ENCODE peak calls at places on chromosomes 7 and 10, in six cellular contexts. W, Q, R, S, Z and M are unnamed samples.

GRCh38 chr7:108016841-108017775 is 14.1 kb upstream of the LAMB1 start:
- DNase-seq in W (no peak), Q (no peak), R (no peak), S (no peak), Z (no peak), M (peak)

GRCh38 chr7:90816511-90817142 is 220.5 kb downstream of the CDK14 start:
- DNase-seq in W (peak), Q (no peak), R (no peak), S (no peak), Z (no peak), M (peak)

GRCh38 chr10:108275895-108276685 is 1111.6 kb upstream of the SORCS1 start:
- DNase-seq in W (no peak), Q (no peak), R (no peak), S (no peak), Z (no peak), M (no peak)

GRCh38 chr7:30448461-30449189 is 30.0 kb downstream of the NOD1 start:
- DNase-seq in W (no peak), Q (no peak), R (no peak), S (no peak), Z (no peak), M (no peak)

GRCh38 chr10:17115683-17116082 is 13.9 kb downstream of the CUBN start:
- DNase-seq in W (no peak), Q (no peak), R (no peak), S (no peak), Z (no peak), M (peak)

GRCh38 chr10:97412891-97413304 is 11.8 kb upstream of the RRP12 start:
- DNase-seq in W (peak), Q (no peak), R (no peak), S (no peak), Z (no peak), M (no peak)

GRCh38 chr7:96388620-96389383 is 66.9 kb upstream of the SLC25A13 start:
- DNase-seq in W (peak), Q (no peak), R (no peak), S (no peak), Z (no peak), M (peak)

GRCh38 chr7:10677211-10677610 is 296.5 kb upstream of the PHF14 start:
- DNase-seq in W (no peak), Q (no peak), R (no peak), S (no peak), Z (no peak), M (no peak)

GRCh38 chr10:4809156-4809555 is 16.9 kb upstream of the AKR1E2 start:
- DNase-seq in W (no peak), Q (no peak), R (no peak), S (no peak), Z (no peak), M (no peak)

GRCh38 chr10:2362331-2362730 is 625.0 kb upstream of the ADARB2 start:
- DNase-seq in W (no peak), Q (no peak), R (no peak), S (no peak), Z (no peak), M (no peak)

GRCh38 chr7:96547371-96547811 is 162.3 kb downstream of the SEM1 start:
- DNase-seq in W (peak), Q (no peak), R (no peak), S (no peak), Z (no peak), M (no peak)

GRCh38 chr7:150955519-150956394 is 22.4 kb downstream of the KCNH2 start:
- DNase-seq in W (peak), Q (peak), R (no peak), S (no peak), Z (no peak), M (no peak)

GRCh38 chr10:33279791-33280190 is 54.7 kb downstream of the NRP1 start:
- DNase-seq in W (no peak), Q (no peak), R (no peak), S (no peak), Z (no peak), M (no peak)

GRCh38 chr10:102549549-102549948 is 45.8 kb downstream of the SUFU start:
- DNase-seq in W (no peak), Q (no peak), R (no peak), S (no peak), Z (no peak), M (peak)

GRCh38 chr7:79453558-79454324 is at the start of gene MAGI2:
- DNase-seq in W (peak), Q (peak), R (peak), S (no peak), Z (peak), M (peak)

GRCh38 chr10:12241810-12242529 is 46.0 kb downstream of the CDC123 start:
- DNase-seq in W (peak), Q (no peak), R (no peak), S (no peak), Z (no peak), M (no peak)

GRCh38 chr10:96357038-96357620 is 1.7 kb downstream of the OPALIN start:
- DNase-seq in W (no peak), Q (no peak), R (peak), S (no peak), Z (peak), M (no peak)

GRCh38 chr10:20040012-20040411 is 223.8 kb downstream of the PLXDC2 start:
- DNase-seq in W (peak), Q (no peak), R (no peak), S (no peak), Z (no peak), M (no peak)

GRCh38 chr10:11898033-11898371 is 74.8 kb downstream of the PROSER2 start:
- DNase-seq in W (no peak), Q (no peak), R (no peak), S (no peak), Z (no peak), M (no peak)

GRCh38 chr10:71598673-71599072 is 120.9 kb downstream of the C10orf105 start:
- DNase-seq in W (no peak), Q (no peak), R (peak), S (no peak), Z (peak), M (peak)

GRCh38 chr7:90599892-90600555 is 3.9 kb downstream of the CDK14 start:
- DNase-seq in W (no peak), Q (no peak), R (no peak), S (no peak), Z (no peak), M (no peak)

GRCh38 chr10:32417906-32418547 is 27.9 kb upstream of the CCDC7 start:
- DNase-seq in W (no peak), Q (no peak), R (no peak), S (no peak), Z (peak), M (peak)

GRCh38 chr10:3173173-3173878 is 744 bp upstream of the PITRM1 start:
- DNase-seq in W (no peak), Q (no peak), R (no peak), S (peak), Z (no peak), M (no peak)

GRCh38 chr10:96987141-96987841 is 155.2 kb downstream of the LCOR start:
- DNase-seq in W (no peak), Q (no peak), R (no peak), S (no peak), Z (no peak), M (no peak)